ENCODE peak calls at places on chromosome 20, in nine cellular contexts. P, I, E, Z, T, F, Y, J and B are unnamed samples.
A peak's percentile ranks its signal among the peaks of the same experiment; 100 is the strongest.

GRCh38 chr20:38231786-38232130 is 28.8 kb downstream of the KIAA1755 start:
- DNase-seq in P (no peak), Z (no peak), E (peak; percentile 64), T (no peak), Y (no peak), I (no peak), F (no peak), J (no peak), B (no peak)

GRCh38 chr20:45780159-45780558 is 11.5 kb downstream of the WFDC3 start:
- DNase-seq in Y (no peak), Z (no peak), E (no peak), P (no peak), I (no peak), J (no peak), T (no peak), F (no peak), B (no peak)

GRCh38 chr20:52379723-52380336 is 188.3 kb upstream of the ZFP64 start:
- DNase-seq in Z (peak; percentile 20), E (peak; percentile 52), P (peak; percentile 33), Y (peak; percentile 44), J (no peak), F (no peak), I (peak; percentile 15), T (peak; percentile 42), B (peak; percentile 57)

GRCh38 chr20:10218536-10219451 is at the start of gene SNAP25:
- DNase-seq in I (no peak), E (peak; percentile 71), Y (peak; percentile 74), F (peak; percentile 54), J (no peak), Z (no peak), P (peak; percentile 83), T (peak; percentile 88), B (peak; percentile 81)

GRCh38 chr20:19958243-19958642 is 58.9 kb upstream of the NAA20 start:
- DNase-seq in F (no peak), P (no peak), Y (no peak), I (no peak), E (no peak), Z (no peak), T (no peak), J (no peak), B (no peak)

GRCh38 chr20:13356087-13356486 is 135.0 kb downstream of the ISM1 start:
- DNase-seq in Z (no peak), E (no peak), F (no peak), I (peak; percentile 44), T (no peak), Y (no peak), J (no peak), P (no peak), B (no peak)

GRCh38 chr20:17584684-17585083 is 14.8 kb downstream of the DSTN start:
- DNase-seq in J (no peak), T (no peak), P (no peak), Z (no peak), F (no peak), Y (no peak), I (no peak), E (no peak), B (no peak)

GRCh38 chr20:11302436-11302835 is 615.3 kb upstream of the BTBD3 start:
- DNase-seq in Z (no peak), J (no peak), E (no peak), I (no peak), F (no peak), T (no peak), Y (no peak), P (no peak), B (no peak)

GRCh38 chr20:8388707-8389106 is 256.6 kb downstream of the PLCB1 start:
- DNase-seq in I (no peak), P (no peak), Z (no peak), J (no peak), Y (no peak), F (no peak), E (no peak), T (no peak), B (no peak)

GRCh38 chr20:39109933-39110818 is 148.0 kb downstream of the DHX35 start:
- DNase-seq in Z (no peak), J (no peak), Y (no peak), T (no peak), E (no peak), F (no peak), P (no peak), I (no peak), B (peak; percentile 51)

GRCh38 chr20:38473353-38473795 is 731 bp downstream of the RALGAPB start:
- DNase-seq in Z (no peak), I (peak; percentile 67), T (no peak), E (peak; percentile 39), F (no peak), Y (peak; percentile 61), P (no peak), J (no peak), B (no peak)

GRCh38 chr20:56630506-56631317 is 1.6 kb downstream of the TFAP2C start:
- DNase-seq in J (no peak), Z (no peak), E (no peak), F (no peak), I (no peak), P (no peak), Y (no peak), T (peak; percentile 28), B (peak; percentile 48)

GRCh38 chr20:59816146-59816743 is 117.2 kb downstream of the SYCP2 start:
- DNase-seq in Y (no peak), T (no peak), F (no peak), I (no peak), E (no peak), P (no peak), J (no peak), Z (no peak), B (no peak)

GRCh38 chr20:4836473-4836872 is 114.8 kb downstream of the PRND start:
- DNase-seq in P (no peak), J (no peak), T (no peak), F (no peak), E (no peak), I (no peak), Y (no peak), Z (no peak), B (no peak)

GRCh38 chr20:35145141-35145564 is 2.0 kb downstream of the EDEM2 start:
- DNase-seq in P (peak; percentile 77), T (peak; percentile 41), E (peak; percentile 86), Z (peak; percentile 72), J (no peak), F (peak; percentile 47), I (peak; percentile 77), Y (peak; percentile 62), B (no peak)

GRCh38 chr20:17806739-17807441 is 107.1 kb downstream of the BANF2 start:
- DNase-seq in Y (peak; percentile 12), E (peak; percentile 48), P (no peak), F (no peak), T (peak; percentile 66), J (no peak), I (no peak), Z (no peak), B (peak; percentile 62)

GRCh38 chr20:57594092-57594911 is 25.9 kb downstream of the ZBP1 start:
- DNase-seq in Z (peak; percentile 66), F (peak; percentile 12), P (peak; percentile 69), T (peak; percentile 89), Y (peak; percentile 82), E (peak; percentile 12), I (peak; percentile 33), J (peak; percentile 31), B (peak; percentile 74)

GRCh38 chr20:21099653-21100589 is 6.2 kb downstream of the LINC00237 start:
- DNase-seq in E (no peak), J (no peak), Y (peak; percentile 17), I (no peak), F (no peak), Z (peak; percentile 91), T (peak; percentile 59), P (no peak), B (peak; percentile 60)
- TF ChIP-seq MAX in E (no peak), J (no peak), Y (no peak), I (no peak), F (no peak), Z (peak; percentile 40), T (no peak), P (no peak), B (no peak)

GRCh38 chr20:62583424-62583920 is 58.8 kb upstream of the SLCO4A1 start:
- DNase-seq in Z (no peak), P (no peak), J (no peak), T (no peak), E (no peak), Y (no peak), F (no peak), I (no peak), B (no peak)
- TF ChIP-seq MAX in Z (no peak), P (no peak), J (no peak), T (no peak), E (no peak), Y (no peak), F (no peak), I (no peak), B (no peak)

GRCh38 chr20:43188234-43188653 is 1.5 kb downstream of the PTPRT start:
- DNase-seq in I (no peak), J (no peak), E (no peak), F (no peak), P (no peak), T (peak; percentile 47), Y (no peak), Z (no peak), B (no peak)

GRCh38 chr20:43189614-43190331 is at the start of gene PTPRT:
- DNase-seq in Y (no peak), T (peak; percentile 66), P (no peak), J (no peak), I (no peak), F (no peak), Z (no peak), E (no peak), B (peak; percentile 41)

GRCh38 chr20:43190332-43190953 is 737 bp upstream of the PTPRT start:
- DNase-seq in I (no peak), P (no peak), E (no peak), J (no peak), Z (no peak), T (peak; percentile 30), F (no peak), Y (no peak), B (no peak)

GRCh38 chr20:43187476-43188233 is 2.1 kb downstream of the PTPRT start:
- DNase-seq in J (peak; percentile 39), Z (peak; percentile 72), F (peak; percentile 8), T (peak; percentile 86), Y (peak; percentile 79), E (peak; percentile 58), I (peak; percentile 57), P (peak; percentile 69), B (peak; percentile 83)

GRCh38 chr20:43188861-43189613 is 669 bp downstream of the PTPRT start:
- DNase-seq in E (no peak), Y (no peak), Z (no peak), I (no peak), T (peak; percentile 53), F (no peak), P (no peak), J (no peak), B (peak; percentile 30)
- TF ChIP-seq MAX in E (no peak), Y (no peak), Z (no peak), I (no peak), T (no peak), F (no peak), P (no peak), J (no peak), B (no peak)

DNA sequence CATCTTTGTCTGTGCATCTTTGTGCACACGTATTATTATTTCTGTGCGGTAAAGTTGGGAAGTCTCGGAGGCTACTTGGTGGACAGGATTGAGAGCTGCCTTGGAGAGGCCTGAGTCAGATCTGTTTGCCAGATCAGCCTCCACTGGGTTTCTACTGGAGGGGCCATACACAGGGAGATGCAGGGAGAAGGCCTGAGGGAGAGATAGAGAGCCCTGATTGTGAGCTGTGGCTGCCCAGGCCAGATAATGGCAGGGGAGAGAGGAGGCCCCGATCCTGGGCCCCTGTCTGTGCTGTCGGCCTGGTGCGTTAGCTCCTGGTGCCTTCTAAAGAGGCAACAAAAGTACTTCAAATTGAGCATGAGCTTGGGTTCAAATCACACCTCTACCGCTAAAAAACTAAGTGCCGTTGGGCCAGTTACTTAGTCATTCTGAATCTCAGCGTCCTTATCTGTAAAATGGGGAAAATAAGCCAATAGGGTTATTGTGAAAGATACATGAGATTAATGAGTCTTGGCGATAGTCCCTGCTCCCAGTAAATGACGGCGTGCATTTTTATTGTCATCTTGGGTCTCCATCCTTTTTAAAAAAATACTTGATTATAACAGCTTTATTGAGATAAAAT is 27.6 kb upstream of the ADA start:
- DNase-seq in P (no peak), Z (no peak), T (peak; percentile 67), Y (no peak), I (no peak), F (no peak), E (no peak), J (no peak), B (no peak)
- TF ChIP-seq MAX in P (no peak), Z (no peak), T (no peak), Y (no peak), I (no peak), F (no peak), E (no peak), J (no peak), B (no peak)